ENCODE peak calls at places on chromosomes 13 and 19, in ten cellular contexts. I is activated CD8-positive, alpha-beta memory T cell treated with anti-CD3 and anti-CD28 coated beads, Interleukin-2, amount 50 U/mL, for 4 hours; H is BE2C; Z is hypothalamus; M is glutamatergic neuron; A is SK-N-SH; J is Kasumi-1; B is neural crest cell; X is lower leg skin; R is NCI-H1930. G is an unnamed sample.

GRCh38 chr19:42143341-42144234 is 11.3 kb upstream of the POU2F2 start:
- DNase-seq in I (no peak), H (no peak), Z (no peak), M (no peak), A (no peak), J (peak), B (peak), X (no peak), R (no peak), G (no peak)

GRCh38 chr13:76903544-76904162 is 17.4 kb upstream of the KCTD12 start:
- DNase-seq in I (peak), H (peak), Z (no peak), M (peak), A (peak), J (peak), B (peak), X (peak), R (peak), G (peak)

GRCh38 chr13:51785592-51786424 is 18.2 kb downstream of the DHRS12 start:
- DNase-seq in I (no peak), H (peak), Z (peak), M (peak), A (peak), J (no peak), B (no peak), X (no peak), R (no peak), G (no peak)

GRCh38 chr13:81133066-81133465 is 792.1 kb upstream of the SPRY2 start:
- DNase-seq in I (no peak), H (no peak), Z (no peak), M (no peak), A (no peak), J (no peak), B (no peak), X (no peak), R (no peak), G (no peak)

GRCh38 chr19:22603518-22604440 is 30.3 kb upstream of the ZNF492 start:
- DNase-seq in I (no peak), H (no peak), Z (no peak), M (no peak), A (no peak), J (no peak), B (no peak), X (peak), R (no peak), G (peak)

GRCh38 chr13:22031702-22032286 is 360.9 kb downstream of the FGF9 start:
- DNase-seq in I (no peak), H (no peak), Z (no peak), M (no peak), A (no peak), J (no peak), B (no peak), X (no peak), R (no peak), G (no peak)

GRCh38 chr19:18915639-18916038 is 3.5 kb downstream of the COPE start:
- DNase-seq in I (no peak), H (peak), Z (peak), M (peak), A (peak), J (peak), B (peak), X (no peak), R (peak), G (no peak)

GRCh38 chr13:97432232-97432916 is 1.6 kb upstream of the RAP2A start:
- DNase-seq in I (no peak), H (no peak), Z (no peak), M (no peak), A (no peak), J (no peak), B (no peak), X (no peak), R (no peak), G (no peak)

GRCh38 chr19:17052439-17052838 is 22.8 kb downstream of the HAUS8 start:
- DNase-seq in I (no peak), H (peak), Z (no peak), M (peak), A (peak), J (peak), B (peak), X (no peak), R (no peak), G (no peak)

GRCh38 chr19:9940778-9941177 is 4.5 kb upstream of the OLFM2 start:
- DNase-seq in I (no peak), H (no peak), Z (no peak), M (no peak), A (no peak), J (no peak), B (no peak), X (no peak), R (no peak), G (no peak)

GRCh38 chr19:35670686-35671085 is 4.4 kb downstream of the UPK1A start:
- DNase-seq in I (no peak), H (no peak), Z (no peak), M (no peak), A (no peak), J (no peak), B (no peak), X (no peak), R (no peak), G (no peak)

GRCh38 chr13:23617551-23618014 is 47.4 kb downstream of the TNFRSF19 start:
- DNase-seq in I (no peak), H (peak), Z (no peak), M (no peak), A (no peak), J (no peak), B (no peak), X (no peak), R (no peak), G (no peak)

GRCh38 chr13:112905619-112905989 is 63.4 kb upstream of the MCF2L start:
- DNase-seq in I (no peak), H (no peak), Z (no peak), M (no peak), A (no peak), J (no peak), B (no peak), X (peak), R (no peak), G (no peak)

GRCh38 chr13:44921931-44922758 is 67.1 kb downstream of the NUFIP1 start:
- DNase-seq in I (no peak), H (no peak), Z (no peak), M (no peak), A (no peak), J (no peak), B (no peak), X (no peak), R (no peak), G (peak)

GRCh38 chr13:73922728-73923393 is 211.3 kb downstream of the KLF12 start:
- DNase-seq in I (no peak), H (peak), Z (no peak), M (no peak), A (peak), J (no peak), B (no peak), X (no peak), R (no peak), G (no peak)